ENCODE peak calls at places on chromosomes 1 and 21, in four cellular contexts. One of them, this sample, is unnamed.

GRCh38 chr1:161727343-161727924 is 6.1 kb downstream of the FCRLB start:
- DNase-seq in substantia nigra: no peak
- DNase-seq in GM12878: no peak
- DNase-seq in activated T-cell treated with anti-CD3 and anti-CD28 coated beads for 48 hours: peak; percentile 15
- DNase-seq in this sample: peak; percentile 85

GRCh38 chr1:5967351-5968160 is 24.7 kb downstream of the NPHP4 start:
- DNase-seq in substantia nigra: no peak
- DNase-seq in GM12878: no peak
- DNase-seq in activated T-cell treated with anti-CD3 and anti-CD28 coated beads for 48 hours: no peak
- DNase-seq in this sample: no peak

GRCh38 chr1:36224537-36225297 is 474 bp downstream of the THRAP3 start:
- DNase-seq in substantia nigra: no peak
- DNase-seq in GM12878: no peak
- DNase-seq in activated T-cell treated with anti-CD3 and anti-CD28 coated beads for 48 hours: no peak
- DNase-seq in this sample: peak; percentile 77

GRCh38 chr1:170296642-170297041 is 150.9 kb downstream of the NTMT2 start:
- DNase-seq in substantia nigra: no peak
- DNase-seq in GM12878: no peak
- DNase-seq in activated T-cell treated with anti-CD3 and anti-CD28 coated beads for 48 hours: no peak
- DNase-seq in this sample: no peak

GRCh38 chr1:37255111-37255795 is 219.1 kb upstream of the ZC3H12A start:
- DNase-seq in substantia nigra: no peak
- DNase-seq in GM12878: no peak
- DNase-seq in activated T-cell treated with anti-CD3 and anti-CD28 coated beads for 48 hours: no peak
- DNase-seq in this sample: no peak

GRCh38 chr1:93708734-93709481 is 27.3 kb upstream of the BCAR3 start:
- DNase-seq in substantia nigra: no peak
- DNase-seq in GM12878: no peak
- DNase-seq in activated T-cell treated with anti-CD3 and anti-CD28 coated beads for 48 hours: no peak
- DNase-seq in this sample: no peak

GRCh38 chr1:30875916-30876315 is 32.6 kb downstream of the SDC3 start:
- DNase-seq in substantia nigra: no peak
- DNase-seq in GM12878: no peak
- DNase-seq in activated T-cell treated with anti-CD3 and anti-CD28 coated beads for 48 hours: no peak
- DNase-seq in this sample: no peak

GRCh38 chr1:164590592-164590991 is 31.6 kb downstream of the PBX1 start:
- DNase-seq in substantia nigra: no peak
- DNase-seq in GM12878: no peak
- DNase-seq in activated T-cell treated with anti-CD3 and anti-CD28 coated beads for 48 hours: no peak
- DNase-seq in this sample: no peak

GRCh38 chr21:26389971-26390641 is 183.0 kb downstream of the CYYR1 start:
- DNase-seq in substantia nigra: no peak
- DNase-seq in GM12878: no peak
- DNase-seq in activated T-cell treated with anti-CD3 and anti-CD28 coated beads for 48 hours: no peak
- DNase-seq in this sample: no peak

GRCh38 chr1:220880726-220881506 is 1.7 kb downstream of the HLX start:
- DNase-seq in substantia nigra: no peak
- DNase-seq in GM12878: no peak
- DNase-seq in activated T-cell treated with anti-CD3 and anti-CD28 coated beads for 48 hours: no peak
- DNase-seq in this sample: peak; percentile 44

GRCh38 chr1:21539933-21540332 is 30.7 kb downstream of the ALPL start:
- DNase-seq in substantia nigra: no peak
- DNase-seq in GM12878: no peak
- DNase-seq in activated T-cell treated with anti-CD3 and anti-CD28 coated beads for 48 hours: no peak
- DNase-seq in this sample: no peak

GRCh38 chr1:41775961-41776585 is 142.6 kb downstream of the HIVEP3 start:
- DNase-seq in substantia nigra: no peak
- DNase-seq in GM12878: no peak
- DNase-seq in activated T-cell treated with anti-CD3 and anti-CD28 coated beads for 48 hours: no peak
- DNase-seq in this sample: no peak

GRCh38 chr1:66731462-66731861 is 20.8 kb upstream of the DYNLT5 start:
- DNase-seq in substantia nigra: no peak
- DNase-seq in GM12878: no peak
- DNase-seq in activated T-cell treated with anti-CD3 and anti-CD28 coated beads for 48 hours: no peak
- DNase-seq in this sample: no peak

GRCh38 chr1:33763406-33763805 is 100.5 kb upstream of the HMGB4 start:
- DNase-seq in substantia nigra: no peak
- DNase-seq in GM12878: no peak
- DNase-seq in activated T-cell treated with anti-CD3 and anti-CD28 coated beads for 48 hours: no peak
- DNase-seq in this sample: no peak

GRCh38 chr1:55006931-55007330 is 8.2 kb downstream of the BSND start:
- DNase-seq in substantia nigra: no peak
- DNase-seq in GM12878: no peak
- DNase-seq in activated T-cell treated with anti-CD3 and anti-CD28 coated beads for 48 hours: no peak
- DNase-seq in this sample: no peak

GRCh38 chr1:82455342-82455741 is 654.6 kb downstream of the ADGRL2 start:
- DNase-seq in substantia nigra: no peak
- DNase-seq in GM12878: no peak
- DNase-seq in activated T-cell treated with anti-CD3 and anti-CD28 coated beads for 48 hours: no peak
- DNase-seq in this sample: no peak

GRCh38 chr1:29383972-29384371 is 147.7 kb downstream of the PTPRU start:
- DNase-seq in substantia nigra: no peak
- DNase-seq in GM12878: no peak
- DNase-seq in activated T-cell treated with anti-CD3 and anti-CD28 coated beads for 48 hours: no peak
- DNase-seq in this sample: no peak

GRCh38 chr1:206766251-206766856 is 4.2 kb upstream of the IL19 start:
- DNase-seq in substantia nigra: no peak
- DNase-seq in GM12878: peak; percentile 82
- DNase-seq in activated T-cell treated with anti-CD3 and anti-CD28 coated beads for 48 hours: peak; percentile 55
- DNase-seq in this sample: peak; percentile 80

GRCh38 chr1:41362749-41363631 is 1.8 kb downstream of the FOXO6 start:
- DNase-seq in substantia nigra: no peak
- DNase-seq in GM12878: no peak
- DNase-seq in activated T-cell treated with anti-CD3 and anti-CD28 coated beads for 48 hours: no peak
- DNase-seq in this sample: no peak

GRCh38 chr1:67175713-67176112 is 9.5 kb downstream of the IL23R start:
- DNase-seq in substantia nigra: no peak
- DNase-seq in GM12878: no peak
- DNase-seq in activated T-cell treated with anti-CD3 and anti-CD28 coated beads for 48 hours: no peak
- DNase-seq in this sample: no peak

GRCh38 chr21:43193651-43194302 is 25.0 kb downstream of the CRYAA start:
- DNase-seq in substantia nigra: no peak
- DNase-seq in GM12878: no peak
- DNase-seq in activated T-cell treated with anti-CD3 and anti-CD28 coated beads for 48 hours: no peak
- DNase-seq in this sample: peak; percentile 39

GRCh38 chr1:161367684-161368398 is at the start of gene CFAP126:
- DNase-seq in substantia nigra: no peak
- DNase-seq in GM12878: peak; percentile 35
- DNase-seq in activated T-cell treated with anti-CD3 and anti-CD28 coated beads for 48 hours: no peak
- DNase-seq in this sample: peak; percentile 62